ENCODE peak calls at places on chromosomes 16 and 17, in eight cellular contexts. X is adipocyte, D is adrenal gland, S is testis, G is stomach, P is upper lobe of left lung, T is GM23248, C is PC-9. Y is an unnamed sample.

GRCh38 chr17:71033336-71033735 is 864.0 kb downstream of the KCNJ2 start:
- DNase-seq in X (no peak), D (no peak), S (no peak), G (no peak), P (no peak), T (no peak), C (no peak), Y (no peak)

GRCh38 chr16:56988948-56989945 is at the start of gene NLRC5:
- DNase-seq in X (peak; percentile 95), D (peak; percentile 89), S (peak; percentile 87), G (peak; percentile 92), P (peak; percentile 94), T (peak; percentile 95), C (peak; percentile 74), Y (peak; percentile 96)

GRCh38 chr17:57521606-57522435 is 223.3 kb downstream of the CCDC182 start:
- DNase-seq in X (no peak), D (no peak), S (no peak), G (no peak), P (no peak), T (no peak), C (peak; percentile 3), Y (no peak)

GRCh38 chr17:44351961-44352921 is 7.1 kb downstream of the GRN start:
- DNase-seq in X (no peak), D (no peak), S (no peak), G (no peak), P (no peak), T (no peak), C (no peak), Y (no peak)

GRCh38 chr17:48240562-48241130 is 133.1 kb downstream of the SNX11 start:
- DNase-seq in X (no peak), D (no peak), S (no peak), G (no peak), P (no peak), T (peak; percentile 29), C (peak; percentile 81), Y (peak; percentile 58)

GRCh38 chr16:56930516-56931252 is 1.3 kb upstream of the HERPUD1 start:
- DNase-seq in X (no peak), D (no peak), S (no peak), G (no peak), P (no peak), T (no peak), C (no peak), Y (no peak)

GRCh38 chr16:81532491-81533174 is 88.0 kb downstream of the CMIP start:
- DNase-seq in X (no peak), D (no peak), S (no peak), G (no peak), P (no peak), T (no peak), C (no peak), Y (no peak)

GRCh38 chr16:31214705-31215286 is 877 bp downstream of the TRIM72 start:
- DNase-seq in X (no peak), D (no peak), S (no peak), G (no peak), P (peak; percentile 86), T (peak; percentile 24), C (no peak), Y (no peak)

GRCh38 chr16:57799619-57800212 is 2.6 kb downstream of the KIFC3 start:
- DNase-seq in X (no peak), D (no peak), S (no peak), G (no peak), P (no peak), T (no peak), C (peak; percentile 36), Y (no peak)

GRCh38 chr16:9867176-9867575 is 315.1 kb downstream of the GRIN2A start:
- DNase-seq in X (no peak), D (no peak), S (no peak), G (no peak), P (no peak), T (no peak), C (no peak), Y (no peak)

GRCh38 chr17:7884581-7885356 is 3.8 kb upstream of the CHD3 start:
- DNase-seq in X (peak; percentile 42), D (peak; percentile 27), S (peak; percentile 28), G (peak; percentile 28), P (peak; percentile 90), T (peak; percentile 43), C (no peak), Y (peak; percentile 33)

GRCh38 chr17:8718001-8718563 is 26.6 kb downstream of the CCDC42 start:
- DNase-seq in X (no peak), D (no peak), S (no peak), G (no peak), P (peak; percentile 78), T (no peak), C (no peak), Y (no peak)

GRCh38 chr16:69839798-69840409 is 77.8 kb downstream of the WWP2 start:
- DNase-seq in X (no peak), D (no peak), S (peak; percentile 75), G (peak; percentile 76), P (peak; percentile 41), T (no peak), C (no peak), Y (no peak)

DNA sequence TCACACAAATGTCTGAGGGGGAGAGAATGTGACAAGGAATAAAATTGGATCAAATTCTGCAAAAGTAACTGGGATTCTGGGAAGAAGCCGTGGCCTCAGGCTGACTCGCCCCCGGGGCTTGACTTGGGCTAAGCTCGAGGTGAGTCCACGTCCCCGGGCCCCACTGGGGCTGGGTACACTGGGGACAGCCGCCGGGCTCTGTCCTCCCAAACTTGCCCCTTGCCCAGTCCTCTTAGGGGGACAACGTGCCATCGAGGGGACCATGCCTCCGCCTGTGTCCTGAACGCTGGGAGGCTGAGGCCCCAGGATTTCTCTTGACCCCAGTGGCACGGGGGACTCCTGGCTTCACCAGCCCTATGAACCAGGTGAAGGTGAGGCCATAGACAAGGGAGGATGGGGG is 21.1 kb downstream of the DOC2B start:
- DNase-seq in X (no peak), D (no peak), S (no peak), G (no peak), P (peak; percentile 42), T (no peak), C (no peak), Y (no peak)
- H3K27me3 ChIP-seq in X (peaks cover 25% of the 10 kb centered on the region), D (no peaks in the 10 kb centered on the region), S (no peaks in the 10 kb centered on the region), G (no peaks in the 10 kb centered on the region), P (no peaks in the 10 kb centered on the region), T (no peaks in the 10 kb centered on the region), C (peaks cover 19% of the 10 kb centered on the region), Y (no peaks in the 10 kb centered on the region)

DNA sequence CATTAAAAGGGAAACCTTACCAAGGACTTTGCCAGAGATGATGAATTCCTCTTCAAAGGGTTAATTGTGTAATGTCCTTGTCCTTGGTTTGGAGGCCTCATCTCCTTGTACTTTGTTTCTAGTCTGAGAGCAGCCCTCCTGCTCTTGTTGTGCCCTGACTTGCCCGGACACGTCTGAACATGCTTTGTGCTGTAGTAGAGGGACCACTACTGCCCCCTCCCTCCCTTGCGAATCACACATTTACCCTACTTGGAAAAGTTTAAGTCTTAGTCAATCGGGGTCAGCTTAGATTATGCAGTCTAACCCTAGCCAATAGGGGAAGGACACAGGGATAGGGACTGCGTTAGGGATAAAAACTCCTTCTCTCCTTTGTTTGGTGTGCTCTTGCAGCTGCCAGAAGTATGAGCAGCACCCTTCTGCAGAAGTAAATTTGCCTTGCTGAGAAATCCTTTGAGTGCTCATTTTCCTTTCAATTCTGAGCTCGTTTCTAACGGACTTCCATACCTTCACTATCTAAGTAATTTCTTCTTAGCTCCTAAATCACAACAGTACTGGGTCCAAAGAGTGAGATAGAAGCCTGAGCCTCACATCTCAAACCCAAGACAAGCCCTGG is 26.4 kb upstream of the CLEC3A start:
- DNase-seq in X (no peak), D (no peak), S (no peak), G (no peak), P (no peak), T (no peak), C (no peak), Y (no peak)
- H3K9me3 ChIP-seq in X (peaks cover 10% of the 10 kb centered on the region), D (no peaks in the 10 kb centered on the region), S (no peaks in the 10 kb centered on the region), G (peaks cover 26% of the 10 kb centered on the region), P (peaks cover 9% of the 10 kb centered on the region), T (no peaks in the 10 kb centered on the region), C (no peaks in the 10 kb centered on the region), Y (no peaks in the 10 kb centered on the region)

DNA sequence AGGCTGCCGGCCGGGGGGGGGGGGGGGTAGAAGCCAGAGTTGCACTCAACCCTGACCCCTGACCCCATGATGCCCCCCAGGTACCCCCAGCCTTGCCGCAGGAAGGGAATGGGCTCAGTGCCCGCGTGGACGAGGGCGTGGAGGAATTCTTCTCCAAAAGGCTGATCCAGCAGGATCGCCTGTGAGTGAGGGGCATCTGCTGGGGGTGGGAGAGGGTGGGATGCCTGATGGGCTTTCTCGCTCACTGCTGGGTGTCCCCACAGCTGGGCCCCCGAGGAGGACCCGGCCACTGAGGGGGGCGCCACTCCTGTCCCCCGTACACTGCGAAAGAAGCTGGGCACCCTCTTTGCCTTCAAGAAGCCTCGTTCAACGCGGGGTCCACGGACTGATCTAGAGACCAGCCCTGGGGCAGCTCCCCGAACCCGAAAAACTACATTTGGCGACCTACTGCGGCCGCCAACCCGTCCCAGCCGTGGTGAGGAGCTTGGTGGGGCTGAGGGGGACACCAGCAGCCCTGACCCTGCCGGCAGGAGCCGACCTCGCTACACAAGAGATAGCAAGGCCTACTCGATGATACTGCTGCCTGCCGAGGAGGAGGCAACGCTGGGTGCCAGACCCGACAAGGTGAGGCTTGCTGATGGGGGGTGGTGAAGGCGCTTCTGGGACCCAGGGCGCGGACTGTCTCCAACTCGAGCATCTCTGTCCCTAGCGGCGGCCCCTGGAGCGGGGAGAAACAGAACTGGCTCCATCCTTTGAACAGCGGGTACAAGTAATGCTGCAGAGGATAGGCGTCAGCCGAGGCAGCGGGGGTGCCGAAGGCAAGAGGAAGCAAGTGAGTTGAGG is 5.8 kb downstream of the ACD start:
- DNase-seq in X (no peak), D (no peak), S (no peak), G (no peak), P (peak; percentile 74), T (no peak), C (no peak), Y (no peak)
- H3K27me3 ChIP-seq in X (peaks cover 27% of the 10 kb centered on the region), D (peaks cover 14% of the 10 kb centered on the region), S (no peaks in the 10 kb centered on the region), G (peaks cover 17% of the 10 kb centered on the region), P (no peaks in the 10 kb centered on the region), T (peaks cover 24% of the 10 kb centered on the region), C (peaks cover 38% of the 10 kb centered on the region), Y (no peaks in the 10 kb centered on the region)

GRCh38 chr16:54098247-54098646 is 188.3 kb downstream of the IRX3 start:
- DNase-seq in X (no peak), D (no peak), S (no peak), G (no peak), P (no peak), T (no peak), C (no peak), Y (no peak)
- H3K9me3 ChIP-seq in X (no peaks in the 10 kb centered on the region), D (no peaks in the 10 kb centered on the region), S (no peaks in the 10 kb centered on the region), G (no peaks in the 10 kb centered on the region), P (no peaks in the 10 kb centered on the region), T (no peaks in the 10 kb centered on the region), C (no peaks in the 10 kb centered on the region), Y (no peaks in the 10 kb centered on the region)

DNA sequence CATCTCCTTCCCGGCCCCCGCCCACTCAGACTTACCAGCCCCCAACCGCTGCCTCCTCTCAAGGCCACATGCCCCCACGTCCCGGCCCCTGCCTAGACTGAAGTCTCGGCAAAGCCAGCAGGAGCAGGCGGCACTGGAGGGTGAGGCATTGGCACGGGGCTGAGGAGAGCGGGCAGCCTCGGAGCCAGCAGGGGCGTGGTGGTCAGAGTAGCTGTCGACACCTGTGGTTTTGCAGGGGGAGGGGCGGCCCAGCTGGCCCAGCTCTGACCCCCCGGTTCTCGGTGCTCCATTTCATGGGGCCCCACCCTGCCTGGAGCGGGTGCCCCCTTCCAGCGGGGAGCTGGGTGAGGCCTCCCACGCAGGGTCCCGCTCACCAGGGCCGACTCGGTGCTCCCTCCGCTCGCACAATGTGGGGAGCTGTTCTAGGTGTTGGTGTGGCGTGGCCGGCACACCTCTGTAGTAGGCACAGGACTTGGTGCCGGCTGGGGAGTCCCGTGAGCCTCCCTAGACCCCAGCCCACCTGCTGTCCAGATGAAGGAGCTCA is 4.7 kb downstream of the CDH15 start:
- DNase-seq in X (no peak), D (no peak), S (no peak), G (no peak), P (peak; percentile 74), T (no peak), C (no peak), Y (no peak)
- H3K27me3 ChIP-seq in X (peaks cover 31% of the 10 kb centered on the region), D (no peaks in the 10 kb centered on the region), S (no peaks in the 10 kb centered on the region), G (no peaks in the 10 kb centered on the region), P (no peaks in the 10 kb centered on the region), T (no peaks in the 10 kb centered on the region), C (peaks cover 35% of the 10 kb centered on the region), Y (no peaks in the 10 kb centered on the region)

Y was measured in MG63.